ENCODE peak calls at places on chromosomes 6 and 20, in seven cellular contexts. M is left colon; X is CD4-positive, alpha-beta T cell; U is pulmonary artery endothelial cell; G is lower lobe of right lung; H is mesothelial cell of epicardium; J is left cardiac atrium. L is an unnamed sample.

GRCh38 chr6:11653028-11653583 is 115.6 kb downstream of the TMEM170B start:
- DNase-seq in M (no peak), X (peak), U (peak), G (no peak), H (no peak), J (peak), L (no peak)

GRCh38 chr20:57432874-57433491 is 41.8 kb downstream of the RBM38 start:
- DNase-seq in M (peak), X (peak), U (no peak), G (peak), H (no peak), J (peak), L (peak)

GRCh38 chr20:32820000-32820697 is 395 bp downstream of the MAPRE1 start:
- DNase-seq in M (peak), X (peak), U (no peak), G (peak), H (peak), J (peak), L (peak)

GRCh38 chr20:35648836-35649235 is 15.9 kb downstream of the CPNE1 start:
- DNase-seq in M (no peak), X (no peak), U (no peak), G (no peak), H (no peak), J (no peak), L (no peak)

GRCh38 chr6:154352898-154353585 is 3.6 kb downstream of the IPCEF1 start:
- DNase-seq in M (no peak), X (no peak), U (no peak), G (no peak), H (no peak), J (no peak), L (no peak)

GRCh38 chr20:37973059-37973910 is 60.0 kb downstream of the TTI1 start:
- DNase-seq in M (no peak), X (no peak), U (no peak), G (no peak), H (no peak), J (no peak), L (no peak)

GRCh38 chr20:51712501-51713212 is 55.5 kb downstream of the ATP9A start:
- DNase-seq in M (no peak), X (no peak), U (no peak), G (no peak), H (no peak), J (no peak), L (no peak)

GRCh38 chr6:145583753-145584152 is 151.6 kb downstream of the EPM2A start:
- DNase-seq in M (no peak), X (no peak), U (no peak), G (no peak), H (no peak), J (no peak), L (no peak)

GRCh38 chr6:47366335-47366879 is 56.7 kb upstream of the TNFRSF21 start:
- DNase-seq in M (no peak), X (no peak), U (no peak), G (no peak), H (no peak), J (no peak), L (no peak)

GRCh38 chr20:3161316-3162079 is 1.8 kb upstream of the FASTKD5 start:
- DNase-seq in M (no peak), X (no peak), U (no peak), G (no peak), H (no peak), J (no peak), L (no peak)

GRCh38 chr6:125102901-125103300 is 50.7 kb upstream of the TPD52L1 start:
- DNase-seq in M (no peak), X (no peak), U (peak), G (no peak), H (no peak), J (no peak), L (no peak)

GRCh38 chr6:107820571-107821261 is 3.4 kb downstream of the SCML4 start:
- DNase-seq in M (no peak), X (peak), U (no peak), G (no peak), H (no peak), J (peak), L (peak)

GRCh38 chr6:26270121-26270861 is 94.7 kb upstream of the BTN3A2 start:
- DNase-seq in M (no peak), X (no peak), U (no peak), G (no peak), H (no peak), J (no peak), L (no peak)

GRCh38 chr20:20772492-20773047 is 60.1 kb upstream of the RALGAPA2 start:
- DNase-seq in M (no peak), X (no peak), U (no peak), G (no peak), H (no peak), J (no peak), L (no peak)

GRCh38 chr6:72650081-72650745 is 28.3 kb downstream of the KCNQ5 start:
- DNase-seq in M (no peak), X (no peak), U (no peak), G (no peak), H (no peak), J (no peak), L (no peak)

GRCh38 chr6:18823782-18824386 is 436.7 kb downstream of the RNF144B start:
- DNase-seq in M (no peak), X (no peak), U (no peak), G (no peak), H (no peak), J (no peak), L (peak)

GRCh38 chr6:128655978-128656498 is 135.6 kb upstream of the PTPRK start:
- DNase-seq in M (no peak), X (no peak), U (peak), G (no peak), H (no peak), J (no peak), L (no peak)

GRCh38 chr20:44758247-44759101 is 12.8 kb downstream of the KCNK15 start:
- DNase-seq in M (no peak), X (no peak), U (no peak), G (no peak), H (no peak), J (no peak), L (no peak)

GRCh38 chr6:52015953-52016352 is 71.5 kb downstream of the PKHD1 start:
- DNase-seq in M (no peak), X (no peak), U (no peak), G (no peak), H (no peak), J (no peak), L (no peak)